ENCODE peak calls at places on chromosomes 13 and 19, in seven cellular contexts. Q is K562, G is HCT116, V is HepG2, O is GM12878, D is H1, U is SK-N-SH. L is an unnamed sample.
A peak's percentile ranks its signal among the peaks of the same experiment; 100 is the strongest.

GRCh38 chr13:20495087-20496023 is 30.3 kb downstream of the CRYL1 start:
- DNase-seq in Q (peak; percentile 57), G (peak; percentile 50), V (peak; percentile 66), O (peak; percentile 40), D (no peak), U (peak; percentile 74), L (peak; percentile 74)

GRCh38 chr13:96816874-96817273 is 177.4 kb downstream of the OXGR1 start:
- DNase-seq in Q (no peak), G (no peak), V (no peak), O (no peak), D (no peak), U (no peak), L (no peak)

GRCh38 chr13:113837554-113838355 is 26.1 kb downstream of the GAS6 start:
- DNase-seq in Q (peak; percentile 49), G (peak; percentile 67), V (peak; percentile 55), O (no peak), D (no peak), U (peak; percentile 84), L (peak; percentile 84)

GRCh38 chr19:30208661-30209060 is 163.5 kb upstream of the ZNF536 start:
- DNase-seq in Q (no peak), G (no peak), V (no peak), O (no peak), D (no peak), U (no peak), L (no peak)

GRCh38 chr13:101529419-101529818 is 76.9 kb downstream of the ITGBL1 start:
- DNase-seq in Q (no peak), G (no peak), V (no peak), O (no peak), D (no peak), U (no peak), L (no peak)

GRCh38 chr13:112960671-112961070 is 8.3 kb upstream of the MCF2L start:
- DNase-seq in Q (no peak), G (no peak), V (no peak), O (no peak), D (no peak), U (no peak), L (no peak)

GRCh38 chr19:51352783-51353360 is 10.9 kb upstream of the VSIG10L start:
- DNase-seq in Q (no peak), G (no peak), V (no peak), O (no peak), D (no peak), U (no peak), L (no peak)

GRCh38 chr19:35901854-35902661 is at the start of gene HCST:
- DNase-seq in Q (peak; percentile 32), G (no peak), V (no peak), O (no peak), D (no peak), U (no peak), L (no peak)

GRCh38 chr13:80070024-80070703 is 270.8 kb downstream of the SPRY2 start:
- DNase-seq in Q (no peak), G (no peak), V (no peak), O (no peak), D (peak; percentile 7), U (no peak), L (no peak)

DNA sequence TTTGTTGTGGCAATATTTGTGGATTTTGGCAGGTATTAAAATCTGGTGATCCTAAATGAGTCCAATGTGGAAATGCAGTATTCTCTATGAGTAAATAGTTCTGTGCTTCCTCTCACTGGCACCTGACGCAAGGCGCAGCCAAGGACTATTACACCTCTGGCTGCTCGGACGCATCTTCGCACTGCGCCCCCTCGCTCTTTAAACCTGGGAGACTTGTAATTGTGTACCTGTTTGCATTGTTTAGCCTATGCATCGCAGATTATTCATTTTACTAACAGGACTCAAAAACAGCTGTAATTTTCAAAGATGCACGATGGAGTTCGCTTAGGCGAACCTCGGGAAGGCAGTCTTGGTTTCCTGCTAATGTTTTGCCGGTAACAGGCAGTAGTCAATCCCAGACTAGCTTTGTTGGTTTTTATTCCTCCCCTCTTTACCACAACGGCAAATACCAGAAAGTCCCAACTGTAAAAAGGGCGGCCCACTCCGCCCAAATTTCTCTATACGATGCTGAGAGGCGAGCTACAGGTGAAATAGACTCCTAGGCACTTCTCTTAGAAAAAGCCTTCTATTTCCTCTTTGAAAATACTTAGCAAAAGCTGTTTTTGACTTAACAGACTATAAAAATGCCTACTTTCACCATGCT is 113.3 kb downstream of the KCNRG start:
- DNase-seq in Q (no peak), G (no peak), V (no peak), O (no peak), D (no peak), U (no peak), L (no peak)
- TF ChIP-seq JUND in Q (no peak), G (no peak), V (no peak), O (no peak), D (no peak), U (no peak), L (no peak)

GRCh38 chr13:83216521-83217245 is 665.6 kb downstream of the SLITRK1 start:
- DNase-seq in Q (no peak), G (no peak), V (no peak), O (no peak), D (no peak), U (no peak), L (no peak)

GRCh38 chr13:83219832-83220231 is 662.4 kb downstream of the SLITRK1 start:
- DNase-seq in Q (no peak), G (no peak), V (no peak), O (no peak), D (no peak), U (no peak), L (no peak)

GRCh38 chr13:83211301-83211700 is 671.0 kb downstream of the SLITRK1 start:
- DNase-seq in Q (no peak), G (no peak), V (no peak), O (no peak), D (no peak), U (no peak), L (no peak)

GRCh38 chr13:83214452-83214851 is 667.8 kb downstream of the SLITRK1 start:
- DNase-seq in Q (no peak), G (no peak), V (no peak), O (no peak), D (no peak), U (no peak), L (no peak)

GRCh38 chr13:83215627-83216026 is 666.6 kb downstream of the SLITRK1 start:
- DNase-seq in Q (no peak), G (no peak), V (no peak), O (no peak), D (no peak), U (no peak), L (no peak)
- TF ChIP-seq JUND in Q (no peak), G (no peak), V (no peak), O (no peak), D (no peak), U (peak; percentile 79), L (no peak)

GRCh38 chr13:49098771-49099512 is 121.2 kb upstream of the MLNR start:
- DNase-seq in Q (peak; percentile 10), G (peak; percentile 24), V (no peak), O (no peak), D (no peak), U (peak; percentile 9), L (no peak)
- TF ChIP-seq JUND in Q (no peak), G (peak; percentile 20), V (no peak), O (no peak), D (no peak), U (no peak), L (no peak)

DNA sequence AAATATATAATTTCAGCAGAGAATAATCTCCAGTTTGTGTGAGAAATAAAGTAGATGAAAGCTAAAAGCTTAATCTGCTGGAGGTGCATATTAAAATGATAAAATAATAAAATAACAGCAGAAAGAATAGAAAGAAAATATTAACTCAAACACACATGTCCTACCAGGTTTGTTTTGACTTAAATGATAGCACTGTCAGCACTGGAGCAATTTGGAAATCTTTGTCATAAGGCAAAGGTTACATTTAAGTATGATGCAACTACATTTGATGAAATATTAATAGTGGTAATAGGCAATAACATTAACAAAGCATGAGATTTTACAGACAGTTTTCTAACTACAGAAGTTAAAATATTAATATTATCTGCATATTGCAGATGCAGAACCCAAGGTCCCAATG is 2380.1 kb downstream of the PCDH9 start:
- DNase-seq in Q (no peak), G (no peak), V (no peak), O (no peak), D (no peak), U (no peak), L (no peak)
- TF ChIP-seq JUND in Q (no peak), G (no peak), V (no peak), O (no peak), D (no peak), U (no peak), L (no peak)